ENCODE peak calls at places on chromosomes 1 and 21, in eight cellular contexts. U, G, W, A, Y, J, E and R are unnamed samples. For H3K4me1, the result is how much of the 10 kb centered on the place peaks cover.

GRCh38 chr1:154874465-154874864 is 4.4 kb upstream of the KCNN3 start:
- DNase-seq in W (no peak), Y (no peak), A (no peak), J (no peak), U (no peak), G (no peak), E (no peak), R (no peak)

GRCh38 chr1:53575948-53576305 is 116.7 kb downstream of the DMRTB1 start:
- DNase-seq in Y (no peak), G (no peak), W (no peak), A (no peak), J (no peak), E (no peak), U (no peak), R (no peak)

GRCh38 chr1:236795757-236796719 is 946 bp downstream of the MTR start:
- DNase-seq in G (peak), A (no peak), W (no peak), Y (peak), J (no peak), U (no peak), E (no peak), R (peak)

GRCh38 chr1:203201516-203202205 is 15.2 kb upstream of the CHI3L1 start:
- DNase-seq in W (no peak), J (no peak), E (peak), Y (no peak), A (no peak), G (no peak), U (peak), R (no peak)

GRCh38 chr1:153371231-153371630 is 4.2 kb downstream of the S100A12 start:
- DNase-seq in G (no peak), U (no peak), W (no peak), J (no peak), E (no peak), A (no peak), Y (no peak), R (peak)

GRCh38 chr21:35528109-35529042 is 479.3 kb upstream of the RUNX1 start:
- DNase-seq in E (no peak), Y (no peak), G (no peak), A (no peak), W (no peak), U (no peak), J (no peak), R (peak)

GRCh38 chr1:32917521-32917920 is 16.3 kb upstream of the TMEM54 start:
- DNase-seq in U (no peak), W (no peak), G (no peak), E (peak), A (no peak), J (no peak), Y (no peak), R (no peak)

GRCh38 chr1:19430121-19431068 is 54.9 kb downstream of the CAPZB start:
- DNase-seq in U (no peak), G (no peak), W (no peak), J (peak), Y (no peak), E (peak), A (no peak), R (no peak)

GRCh38 chr1:104195395-104195794 is 445.7 kb downstream of the AMY1C start:
- DNase-seq in G (no peak), E (no peak), U (no peak), Y (no peak), A (no peak), W (no peak), J (no peak), R (no peak)

GRCh38 chr1:236522937-236523703 is 662 bp upstream of the LGALS8 start:
- DNase-seq in G (no peak), W (no peak), A (no peak), Y (no peak), J (peak), E (peak), U (no peak), R (peak)

GRCh38 chr1:167430849-167431242 is 87.5 kb downstream of the CD247 start:
- DNase-seq in A (no peak), E (no peak), G (no peak), Y (no peak), J (no peak), W (no peak), U (no peak), R (no peak)

GRCh38 chr1:158191299-158191698 is 10.6 kb downstream of the CD1D start:
- DNase-seq in E (no peak), W (no peak), U (no peak), Y (no peak), G (no peak), A (no peak), J (no peak), R (no peak)

GRCh38 chr1:8560611-8561544 is 243.0 kb downstream of the SLC45A1 start:
- DNase-seq in A (no peak), W (no peak), U (no peak), E (no peak), G (peak), Y (peak), J (peak), R (peak)

GRCh38 chr1:222454782-222455181 is 93.1 kb downstream of the HHIPL2 start:
- DNase-seq in A (peak), W (no peak), E (no peak), Y (no peak), G (peak), J (no peak), U (no peak), R (no peak)

GRCh38 chr1:186896211-186896610 is 67.5 kb downstream of the PLA2G4A start:
- DNase-seq in J (peak), G (no peak), Y (no peak), W (no peak), A (no peak), U (no peak), E (no peak), R (no peak)

GRCh38 chr1:84698718-84699117 is 8.5 kb upstream of the SSX2IP start:
- DNase-seq in W (no peak), J (peak), A (no peak), U (no peak), E (no peak), Y (no peak), G (no peak), R (no peak)

GRCh38 chr21:41957991-41958766 is 4.4 kb upstream of the C2CD2 start:
- DNase-seq in W (no peak), E (peak), A (peak), G (no peak), Y (no peak), U (peak), J (peak), R (peak)

GRCh38 chr1:226408285-226409184 is 642 bp upstream of the PARP1 start:
- DNase-seq in J (no peak), E (no peak), U (no peak), G (no peak), W (no peak), Y (no peak), A (no peak), R (peak)

GRCh38 chr1:18146886-18147285 is 39.3 kb downstream of the IGSF21 start:
- DNase-seq in W (no peak), E (no peak), U (no peak), A (no peak), Y (no peak), G (no peak), J (no peak), R (no peak)

GRCh38 chr1:175498002-175498401 is 245.4 kb downstream of the TNR start:
- DNase-seq in J (no peak), U (no peak), A (no peak), W (no peak), E (no peak), Y (no peak), G (no peak), R (no peak)

GRCh38 chr1:186152227-186152944 is 222.7 kb downstream of the TPR start:
- DNase-seq in J (peak), G (no peak), E (no peak), W (no peak), A (no peak), U (no peak), Y (no peak), R (no peak)

GRCh38 chr1:71621785-71622184 is 541.0 kb upstream of the ZRANB2 start:
- DNase-seq in G (no peak), A (no peak), U (no peak), J (no peak), W (no peak), E (no peak), Y (no peak), R (no peak)

GRCh38 chr21:38965241-38965640 is 159.5 kb downstream of the ETS2 start:
- DNase-seq in G (no peak), U (no peak), W (no peak), A (no peak), E (no peak), Y (no peak), J (no peak), R (no peak)

GRCh38 chr1:84415386-84415785 is 17.1 kb downstream of the DNASE2B start:
- DNase-seq in E (no peak), G (no peak), U (no peak), Y (no peak), A (no peak), J (no peak), W (no peak), R (no peak)

GRCh38 chr1:207173396-207173795 is 69.4 kb downstream of the C4BPA start:
- DNase-seq in A (no peak), J (no peak), W (no peak), G (no peak), E (no peak), U (no peak), Y (no peak), R (no peak)

GRCh38 chr1:52195161-52195560 is 53.3 kb downstream of the ZFYVE9 start:
- DNase-seq in U (no peak), W (no peak), A (no peak), J (no peak), Y (no peak), G (no peak), E (no peak), R (no peak)

GRCh38 chr1:110390692-110391232 is at the start of gene SLC16A4:
- DNase-seq in E (no peak), A (peak), J (peak), Y (peak), W (no peak), U (no peak), G (peak), R (no peak)

GRCh38 chr1:46180082-46180616 is 3.9 kb upstream of the P3R3URF start:
- DNase-seq in A (no peak), U (no peak), E (peak), J (peak), Y (peak), W (no peak), G (no peak), R (peak)

GRCh38 chr21:25626752-25627151 is 12.3 kb upstream of the JAM2 start:
- DNase-seq in J (no peak), A (no peak), E (no peak), Y (no peak), W (no peak), G (peak), U (no peak), R (no peak)

GRCh38 chr1:171313319-171313834 is 606 bp upstream of the FMO4 start:
- DNase-seq in E (no peak), Y (no peak), A (no peak), J (no peak), U (no peak), G (no peak), W (no peak), R (no peak)

GRCh38 chr1:213796525-213796924 is 191.2 kb upstream of the PROX1 start:
- DNase-seq in U (no peak), Y (no peak), W (no peak), G (no peak), A (no peak), E (no peak), J (no peak), R (no peak)

GRCh38 chr1:213790565-213790964 is 197.2 kb upstream of the PROX1 start:
- DNase-seq in J (no peak), U (no peak), E (no peak), A (no peak), W (no peak), Y (no peak), G (no peak), R (no peak)

DNA sequence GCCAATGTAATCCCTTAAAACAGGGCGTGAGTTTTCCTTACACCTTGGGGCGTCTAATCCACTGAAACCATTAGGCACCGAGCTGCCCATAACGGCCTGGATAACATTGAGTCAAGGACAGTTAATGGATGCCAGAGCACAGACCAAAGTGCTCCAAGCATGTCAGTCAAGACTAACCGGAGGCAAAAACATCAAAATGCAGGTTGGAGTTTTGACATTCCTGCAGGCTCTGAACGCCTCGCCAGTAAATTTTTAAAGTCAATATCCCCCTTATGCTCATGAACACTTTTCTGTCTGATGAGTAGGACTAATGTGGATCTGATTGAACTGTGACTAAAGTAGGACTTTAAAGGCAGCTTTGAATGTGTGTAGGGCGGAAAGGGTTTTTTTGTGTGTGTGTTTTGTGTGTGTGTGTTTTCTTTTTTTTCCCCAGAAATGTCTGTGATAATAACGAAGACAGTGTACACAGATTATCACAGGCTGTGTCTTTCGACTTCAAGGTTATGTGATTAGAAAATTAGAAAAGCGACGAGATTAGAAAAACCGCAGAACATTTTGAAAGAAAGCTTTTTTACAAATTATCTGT is 194.2 kb upstream of the PROX1 start:
- DNase-seq in G (no peak), W (no peak), Y (no peak), E (no peak), U (no peak), A (no peak), J (no peak), R (no peak)
- H3K4me1 ChIP-seq in G (under half), W (under half), Y (under half), E (under half), U (under half), A (under half), J (under half), R (under half)

DNA sequence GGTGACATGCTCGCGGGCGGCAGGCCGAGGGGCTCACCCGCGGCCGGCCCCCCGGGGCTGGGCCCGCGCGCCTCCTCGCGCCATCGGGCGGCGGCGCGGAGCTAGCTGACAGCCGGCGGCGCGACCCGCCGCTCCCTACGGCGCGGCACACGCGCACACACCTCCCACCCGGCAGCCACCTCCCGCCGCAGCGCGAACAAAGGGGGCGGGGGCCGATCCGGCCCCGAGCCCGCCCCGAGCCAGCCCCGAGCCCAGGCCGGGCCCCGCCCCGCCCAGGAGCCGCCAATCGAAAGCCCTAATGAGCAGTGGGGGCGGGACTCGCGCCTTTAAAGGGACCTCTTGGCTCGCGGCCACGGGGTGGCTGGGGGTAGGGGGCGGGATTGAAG is at the start of gene KIF21B:
- DNase-seq in Y (peak), A (peak), E (peak), W (peak), U (peak), G (peak), J (peak), R (peak)
- H3K4me1 ChIP-seq in Y (under half), A (under half), E (half or more), W (half or more), U (under half), G (under half), J (half or more), R (under half)

GRCh38 chr1:14263207-14263606 is 335.3 kb upstream of the KAZN start:
- DNase-seq in E (no peak), J (no peak), Y (no peak), W (no peak), G (peak), U (no peak), A (no peak), R (no peak)

GRCh38 chr1:14262582-14262981 is 335.9 kb upstream of the KAZN start:
- DNase-seq in U (no peak), Y (no peak), G (no peak), A (no peak), J (no peak), E (no peak), W (no peak), R (no peak)

GRCh38 chr1:14265515-14265914 is 333.0 kb upstream of the KAZN start:
- DNase-seq in G (no peak), W (no peak), E (no peak), Y (no peak), A (no peak), U (no peak), J (no peak), R (no peak)

GRCh38 chr1:14261395-14261794 is 337.1 kb upstream of the KAZN start:
- DNase-seq in Y (no peak), G (no peak), E (no peak), U (no peak), A (no peak), W (no peak), J (no peak), R (no peak)

DNA sequence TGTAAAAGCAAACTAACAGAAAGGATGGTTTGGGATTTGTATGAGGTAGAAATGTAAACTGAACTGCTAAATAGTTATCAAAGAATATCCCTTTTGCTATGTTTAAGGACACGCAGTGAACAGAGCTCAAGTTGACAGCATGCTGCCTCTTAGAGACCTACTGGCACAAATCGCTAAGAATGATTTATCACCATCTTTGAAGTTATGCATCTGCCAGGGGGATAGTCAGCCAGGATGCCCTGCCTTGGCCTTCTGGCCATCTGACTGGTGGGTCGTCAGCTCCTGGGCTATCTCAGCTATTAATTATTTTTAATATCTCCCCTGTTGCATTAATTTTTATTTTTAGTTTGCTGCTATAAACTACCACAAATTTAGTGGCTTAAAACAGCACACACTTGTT is 334.8 kb upstream of the KAZN start:
- DNase-seq in A (no peak), E (no peak), Y (no peak), G (peak), J (no peak), U (no peak), W (no peak), R (no peak)
- H3K4me1 ChIP-seq in A (under half), E (under half), Y (under half), G (under half), J (under half), U (under half), W (under half), R (under half)

GRCh38 chr1:44810101-44810761 is 1.9 kb downstream of the BTBD19 start:
- DNase-seq in W (no peak), J (peak), E (peak), Y (no peak), A (peak), U (no peak), G (no peak), R (no peak)
- H3K4me1 ChIP-seq in W (half or more), J (half or more), E (half or more), Y (under half), A (half or more), U (under half), G (half or more), R (under half)

GRCh38 chr1:70222716-70223235 is 1.6 kb downstream of the SRSF11 start:
- DNase-seq in U (no peak), Y (no peak), G (no peak), J (no peak), E (no peak), W (no peak), A (no peak), R (no peak)
- H3K4me1 ChIP-seq in U (half or more), Y (half or more), G (under half), J (under half), E (under half), W (under half), A (under half), R (under half)